ENCODE peak calls at places on chromosomes 7 and 10, in six cellular contexts. Q is GM23338, T is SK-N-SH, P is MM.1S, F is HCT116, I is hepatocyte. C is an unnamed sample.

GRCh38 chr7:29488977-29489376 is 74.7 kb upstream of the PRR15 start:
- DNase-seq in Q (no peak), T (no peak), P (no peak), F (no peak), I (peak), C (peak)

GRCh38 chr10:88918506-88918905 is 34.1 kb downstream of the ACTA2 start:
- DNase-seq in Q (no peak), T (no peak), P (no peak), F (no peak), I (no peak), C (no peak)

GRCh38 chr10:52644678-52645434 is 127.7 kb downstream of the MBL2 start:
- DNase-seq in Q (peak), T (peak), P (peak), F (peak), I (peak), C (peak)

GRCh38 chr10:122459586-122460273 is 1.6 kb upstream of the HTRA1 start:
- DNase-seq in Q (no peak), T (no peak), P (no peak), F (no peak), I (no peak), C (no peak)

GRCh38 chr10:96306516-96306915 is 2.3 kb downstream of the DNTT start:
- DNase-seq in Q (no peak), T (no peak), P (no peak), F (no peak), I (no peak), C (no peak)

GRCh38 chr7:7491044-7491443 is 44.6 kb downstream of the COL28A1 start:
- DNase-seq in Q (no peak), T (no peak), P (no peak), F (no peak), I (no peak), C (no peak)

GRCh38 chr10:132904814-132905649 is 37.3 kb downstream of the CFAP46 start:
- DNase-seq in Q (no peak), T (no peak), P (no peak), F (no peak), I (no peak), C (no peak)

GRCh38 chr10:5259952-5260578 is 63.4 kb downstream of the AKR1C4 start:
- DNase-seq in Q (no peak), T (no peak), P (no peak), F (no peak), I (no peak), C (no peak)

GRCh38 chr7:24812313-24812945 is 55.2 kb upstream of the GSDME start:
- DNase-seq in Q (peak), T (peak), P (peak), F (no peak), I (peak), C (peak)

GRCh38 chr10:104351919-104352318 is 1.7 kb upstream of the CFAP58 start:
- DNase-seq in Q (no peak), T (no peak), P (peak), F (no peak), I (no peak), C (no peak)

GRCh38 chr7:118182618-118183253 is 1.2 kb upstream of the LSM8 start:
- DNase-seq in Q (no peak), T (no peak), P (no peak), F (no peak), I (no peak), C (no peak)

GRCh38 chr10:24132741-24133140 is 76.2 kb upstream of the KIAA1217 start:
- DNase-seq in Q (no peak), T (no peak), P (no peak), F (no peak), I (no peak), C (peak)

GRCh38 chr10:118166951-118167350 is 120.2 kb upstream of the RAB11FIP2 start:
- DNase-seq in Q (no peak), T (no peak), P (no peak), F (no peak), I (no peak), C (no peak)

GRCh38 chr10:71746344-71747037 is 26.8 kb downstream of the VSIR start:
- DNase-seq in Q (peak), T (peak), P (no peak), F (no peak), I (peak), C (no peak)

GRCh38 chr10:73769396-73769795 is 12.5 kb upstream of the CHCHD1 start:
- DNase-seq in Q (no peak), T (no peak), P (no peak), F (no peak), I (no peak), C (no peak)

GRCh38 chr10:79019441-79019840 is 49.3 kb upstream of the ZMIZ1 start:
- DNase-seq in Q (no peak), T (no peak), P (no peak), F (no peak), I (no peak), C (no peak)

GRCh38 chr7:4203786-4204185 is 478.3 kb upstream of the FOXK1 start:
- DNase-seq in Q (no peak), T (no peak), P (no peak), F (no peak), I (no peak), C (no peak)

GRCh38 chr7:81111781-81112540 is 193.1 kb upstream of the SEMA3C start:
- DNase-seq in Q (no peak), T (peak), P (no peak), F (no peak), I (peak), C (no peak)

GRCh38 chr10:86592413-86592812 is 61.9 kb upstream of the OPN4 start:
- DNase-seq in Q (peak), T (no peak), P (no peak), F (no peak), I (peak), C (peak)

GRCh38 chr7:82109288-82109687 is 334.3 kb downstream of the CACNA2D1 start:
- DNase-seq in Q (no peak), T (no peak), P (no peak), F (no peak), I (no peak), C (peak)

GRCh38 chr7:31172071-31172470 is 120.0 kb downstream of the ADCYAP1R1 start:
- DNase-seq in Q (no peak), T (no peak), P (no peak), F (no peak), I (no peak), C (no peak)

GRCh38 chr10:28963539-28964221 is 286.4 kb downstream of the BAMBI start:
- DNase-seq in Q (no peak), T (no peak), P (no peak), F (no peak), I (no peak), C (no peak)

GRCh38 chr10:60490013-60490412 is 100.3 kb upstream of the ANK3 start:
- DNase-seq in Q (no peak), T (no peak), P (no peak), F (no peak), I (no peak), C (no peak)

GRCh38 chr10:103707956-103708626 is 147.3 kb downstream of the SH3PXD2A start:
- DNase-seq in Q (no peak), T (no peak), P (no peak), F (no peak), I (no peak), C (no peak)

GRCh38 chr10:19017491-19017890 is 31.1 kb upstream of the MALRD1 start:
- DNase-seq in Q (no peak), T (no peak), P (no peak), F (no peak), I (no peak), C (no peak)

GRCh38 chr10:72312865-72313391 is 39.2 kb downstream of the DDIT4 start:
- DNase-seq in Q (no peak), T (no peak), P (peak), F (no peak), I (no peak), C (no peak)

GRCh38 chr7:100894860-100895700 is 608 bp downstream of the ACHE start:
- DNase-seq in Q (peak), T (peak), P (no peak), F (no peak), I (peak), C (peak)

GRCh38 chr10:3877092-3878000 is 92.3 kb upstream of the KLF6 start:
- DNase-seq in Q (no peak), T (no peak), P (no peak), F (no peak), I (no peak), C (peak)

GRCh38 chr7:110448918-110449317 is 642.0 kb upstream of the LRRN3 start:
- DNase-seq in Q (no peak), T (no peak), P (no peak), F (no peak), I (no peak), C (no peak)

GRCh38 chr7:36795451-36796021 is 71.2 kb upstream of the AOAH start:
- DNase-seq in Q (no peak), T (no peak), P (no peak), F (no peak), I (peak), C (peak)

GRCh38 chr10:12726971-12727831 is 274.3 kb downstream of the CCDC3 start:
- DNase-seq in Q (no peak), T (no peak), P (no peak), F (no peak), I (no peak), C (no peak)

GRCh38 chr7:84232653-84233052 is 38.1 kb upstream of the SEMA3A start:
- DNase-seq in Q (peak), T (no peak), P (no peak), F (no peak), I (no peak), C (peak)

GRCh38 chr10:122882798-122883197 is 3.4 kb upstream of the FAM24B start:
- DNase-seq in Q (no peak), T (peak), P (no peak), F (no peak), I (no peak), C (no peak)

GRCh38 chr7:132739271-132739955 is 163.1 kb upstream of the PLXNA4 start:
- DNase-seq in Q (no peak), T (no peak), P (no peak), F (no peak), I (peak), C (peak)

DNA sequence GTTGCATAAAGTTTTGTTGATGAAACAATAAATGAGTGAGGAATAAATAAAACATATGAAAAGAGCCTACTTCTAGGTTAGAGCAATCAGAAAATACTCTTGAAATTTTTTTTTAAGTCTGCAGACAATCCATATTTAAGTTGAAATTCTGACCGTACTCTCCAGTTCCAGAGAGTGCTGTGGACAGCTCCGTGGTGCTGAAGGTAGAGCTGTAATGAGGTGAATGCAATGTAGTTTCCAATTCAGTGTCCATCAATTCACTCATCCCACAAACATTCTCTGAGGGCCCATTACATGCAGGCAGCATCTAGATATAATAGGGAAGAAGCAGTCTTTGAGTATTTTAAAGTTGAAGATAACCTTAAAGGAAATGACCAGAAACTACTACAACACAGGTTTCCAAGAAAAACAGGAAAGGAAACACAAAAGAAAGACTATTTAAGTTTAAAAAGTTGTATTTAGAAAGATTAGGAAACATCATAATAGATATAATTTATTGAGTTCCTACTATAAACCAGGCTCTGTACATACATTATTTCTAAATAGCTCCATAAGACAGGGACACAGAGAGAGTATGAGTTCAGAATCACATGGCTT is 44.0 kb upstream of the CRTAC1 start:
- DNase-seq in Q (peak), T (no peak), P (peak), F (no peak), I (peak), C (peak)
- TF ChIP-seq EZH2phosphoT487 in Q (no peak), T (no peak), P (no peak), F (no peak), I (no peak), C (no peak)

DNA sequence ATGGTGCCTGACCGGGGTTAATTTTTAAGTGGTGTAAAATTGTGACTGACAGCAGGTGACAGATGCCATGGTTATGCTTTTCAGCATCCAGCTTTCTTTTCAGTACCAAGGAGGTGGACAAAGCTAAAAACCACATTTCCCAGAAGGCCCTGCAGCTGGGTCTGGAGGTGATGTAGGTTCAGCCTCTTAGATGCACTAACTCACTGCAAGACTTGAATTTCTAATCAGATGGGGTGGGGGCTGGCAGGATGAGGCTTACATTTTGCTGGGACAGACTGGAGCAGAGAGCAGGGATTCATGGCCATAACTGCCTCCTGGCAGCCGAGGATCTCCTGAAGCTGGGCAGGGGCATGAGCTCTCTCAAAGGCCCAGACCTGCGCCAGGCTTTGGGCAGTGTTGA is 52.4 kb downstream of the PDIA4 start:
- DNase-seq in Q (peak), T (no peak), P (no peak), F (no peak), I (no peak), C (no peak)
- TF ChIP-seq EZH2phosphoT487 in Q (no peak), T (no peak), P (no peak), F (no peak), I (no peak), C (no peak)

GRCh38 chr7:46810986-46811385 is 770.9 kb downstream of the TNS3 start:
- DNase-seq in Q (no peak), T (no peak), P (no peak), F (no peak), I (no peak), C (no peak)

GRCh38 chr7:46812047-46812672 is 769.8 kb downstream of the TNS3 start:
- DNase-seq in Q (no peak), T (no peak), P (no peak), F (no peak), I (no peak), C (no peak)

GRCh38 chr7:46809886-46810285 is 772.0 kb downstream of the TNS3 start:
- DNase-seq in Q (no peak), T (no peak), P (no peak), F (no peak), I (no peak), C (no peak)

GRCh38 chr7:46814516-46815250 is 767.2 kb downstream of the TNS3 start:
- DNase-seq in Q (no peak), T (no peak), P (no peak), F (no peak), I (no peak), C (no peak)

DNA sequence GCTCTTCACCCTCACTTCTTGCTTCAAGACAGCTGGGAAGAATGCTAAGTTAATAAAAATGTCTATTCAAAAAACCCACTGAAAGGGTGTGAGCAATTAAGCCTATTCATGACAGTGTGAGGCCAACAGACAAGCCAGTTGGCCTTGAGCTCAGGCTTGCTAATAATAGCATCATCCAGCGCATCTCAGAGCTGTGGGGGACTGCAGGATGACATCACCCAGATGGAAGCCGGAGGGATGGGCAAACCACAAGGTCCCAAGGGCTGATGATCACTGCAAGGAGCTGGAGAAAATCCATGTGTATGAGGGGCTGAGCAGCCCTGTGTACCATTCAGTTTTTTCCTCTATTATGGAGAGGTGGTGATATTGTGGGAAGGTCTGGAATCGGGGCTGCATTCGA is 770.4 kb downstream of the TNS3 start:
- DNase-seq in Q (no peak), T (no peak), P (no peak), F (no peak), I (peak), C (peak)
- TF ChIP-seq EZH2phosphoT487 in Q (no peak), T (no peak), P (no peak), F (no peak), I (no peak), C (no peak)

DNA sequence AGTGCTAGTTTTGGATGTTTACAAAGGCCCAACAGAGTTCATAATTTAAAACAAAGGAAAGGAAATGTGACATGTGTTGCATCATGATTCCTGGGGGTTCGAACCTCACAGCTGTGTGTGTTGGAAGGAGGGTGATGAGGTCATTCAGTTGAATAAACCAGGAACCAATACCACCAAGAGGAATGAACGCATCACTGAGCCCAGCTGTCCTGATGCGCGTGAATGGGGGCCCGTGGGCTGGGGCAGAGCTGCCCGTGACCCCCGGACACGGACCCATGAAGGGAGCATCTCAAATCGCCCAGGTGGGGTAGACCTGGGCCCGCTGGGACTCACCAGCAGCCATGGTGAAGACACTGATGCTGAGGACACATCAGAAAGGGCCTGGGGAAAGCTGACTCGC is 33.0 kb downstream of the BRI3 start:
- DNase-seq in Q (no peak), T (no peak), P (no peak), F (no peak), I (no peak), C (no peak)
- TF ChIP-seq EZH2phosphoT487 in Q (no peak), T (no peak), P (no peak), F (no peak), I (no peak), C (no peak)

DNA sequence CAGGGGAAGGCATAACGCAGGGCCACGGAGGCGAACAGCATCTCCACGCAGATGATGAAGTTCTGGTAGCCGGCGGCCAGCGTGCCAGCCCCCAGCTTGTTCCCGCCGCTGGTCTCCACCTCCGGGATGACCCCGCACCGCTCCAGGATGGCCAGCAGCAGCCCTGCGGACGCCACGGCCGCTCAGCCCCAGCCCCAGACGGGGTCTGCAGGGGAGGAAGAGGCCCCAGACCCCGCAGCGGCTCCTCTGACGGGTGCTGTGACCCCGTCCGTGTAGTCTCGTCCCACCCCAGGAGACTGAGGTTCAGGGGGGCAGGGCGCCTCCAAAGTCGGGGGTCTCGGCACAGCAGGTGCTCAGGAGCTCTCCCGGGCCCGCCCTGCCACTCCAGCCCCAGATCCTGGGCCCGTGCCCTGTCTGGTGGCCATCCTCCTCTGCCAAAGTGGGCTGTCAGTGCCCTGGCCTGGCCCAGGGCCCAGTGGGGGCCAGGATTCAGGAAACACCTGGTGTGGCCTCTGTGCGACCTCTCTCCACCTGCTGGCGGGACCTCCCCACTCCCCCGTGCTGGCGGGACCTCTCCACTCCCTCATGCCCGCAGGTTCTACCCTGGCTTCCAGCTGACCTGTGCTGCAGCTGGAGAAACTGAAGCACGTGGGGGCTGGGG is 8.1 kb downstream of the TMEM184A start:
- DNase-seq in Q (no peak), T (no peak), P (no peak), F (no peak), I (no peak), C (no peak)
- TF ChIP-seq EZH2phosphoT487 in Q (no peak), T (no peak), P (no peak), F (no peak), I (no peak), C (no peak)